ENCODE peak calls at places on chromosomes 11 and 22, in four cellular contexts. Z is brain microvascular endothelial cell, Y is hepatocyte, Q is Panc1. K is an unnamed sample.

GRCh38 chr22:50148166-50148500 is 22.4 kb upstream of the PANX2 start:
- DNase-seq in Q (no peak), Y (no peak), Z (no peak), K (no peak)

GRCh38 chr11:93053864-93054263 is 84.4 kb downstream of the MTNR1B start:
- DNase-seq in Q (no peak), Y (no peak), Z (no peak), K (no peak)

GRCh38 chr11:32310218-32310601 is 125.1 kb downstream of the WT1 start:
- DNase-seq in Q (no peak), Z (no peak), Y (peak), K (no peak)

GRCh38 chr11:86194998-86195397 is 49.6 kb upstream of the EED start:
- DNase-seq in Z (no peak), Q (no peak), Y (no peak), K (no peak)

GRCh38 chr11:25449100-25449499 is 882.8 kb upstream of the ANO3 start:
- DNase-seq in Q (no peak), Y (no peak), Z (no peak), K (no peak)

GRCh38 chr11:44079376-44079775 is 13.3 kb downstream of the ACCS start:
- DNase-seq in Q (no peak), Y (no peak), Z (no peak), K (no peak)

GRCh38 chr11:118295199-118295598 is 9.3 kb upstream of the CD3E start:
- DNase-seq in Z (no peak), Y (no peak), Q (no peak), K (no peak)

GRCh38 chr11:69382131-69383128 is 88.5 kb downstream of the MYEOV start:
- DNase-seq in Q (no peak), Y (no peak), Z (no peak), K (peak)

GRCh38 chr11:16997624-16998023 is 16.6 kb downstream of the PLEKHA7 start:
- DNase-seq in Z (no peak), Y (peak), Q (no peak), K (no peak)

GRCh38 chr11:33930317-33931021 is 38.6 kb upstream of the LMO2 start:
- DNase-seq in Q (no peak), Y (no peak), Z (no peak), K (no peak)

GRCh38 chr22:48707749-48708557 is 1119.7 kb downstream of the BRD1 start:
- DNase-seq in Y (no peak), Z (no peak), Q (no peak), K (no peak)

GRCh38 chr11:74749965-74750296 is 1.3 kb downstream of the RNF169 start:
- DNase-seq in Y (no peak), Z (no peak), Q (no peak), K (peak)

GRCh38 chr11:123197711-123198110 is 2.7 kb upstream of the CLMP start:
- DNase-seq in Q (no peak), Z (peak), Y (no peak), K (no peak)

GRCh38 chr22:26651840-26652239 is 5.5 kb upstream of the MIAT start:
- DNase-seq in Z (no peak), Q (no peak), Y (no peak), K (no peak)

GRCh38 chr11:129840236-129840635 is 24.6 kb downstream of the TMEM45B start:
- DNase-seq in Y (no peak), Q (no peak), Z (no peak), K (no peak)

GRCh38 chr11:128522943-128523518 is 64.3 kb downstream of the ETS1 start:
- DNase-seq in Q (no peak), Y (no peak), Z (no peak), K (no peak)

GRCh38 chr22:41425704-41426365 is 20.8 kb downstream of the TOB2 start:
- DNase-seq in Q (no peak), Y (no peak), Z (no peak), K (no peak)

GRCh38 chr11:132158091-132158490 is 787.7 kb downstream of the NTM start:
- DNase-seq in Y (peak), Q (peak), Z (no peak), K (peak)

GRCh38 chr11:134118016-134118415 is 49.1 kb downstream of the JAM3 start:
- DNase-seq in Q (no peak), Y (no peak), Z (no peak), K (no peak)

GRCh38 chr11:94128746-94129504 is at the start of gene PANX1:
- DNase-seq in Q (no peak), Y (peak), Z (peak), K (peak)

GRCh38 chr11:46633291-46634217 is 16.2 kb downstream of the ATG13 start:
- DNase-seq in Q (no peak), Y (no peak), Z (no peak), K (no peak)

GRCh38 chr11:107054391-107054790 is 36.1 kb upstream of the GUCY1A2 start:
- DNase-seq in Y (no peak), Z (no peak), Q (no peak), K (no peak)

GRCh38 chr22:30305519-30305905 is 16.2 kb upstream of the CASTOR1 start:
- DNase-seq in Q (no peak), Z (no peak), Y (no peak), K (peak)

GRCh38 chr22:33455036-33455435 is 396.9 kb upstream of the SYN3 start:
- DNase-seq in Z (no peak), Q (no peak), Y (no peak), K (no peak)

GRCh38 chr11:65116370-65117205 is 913 bp downstream of the ZNHIT2 start:
- DNase-seq in Q (no peak), Z (no peak), Y (peak), K (peak)

GRCh38 chr22:47090591-47091240 is 328.3 kb downstream of the TBC1D22A start:
- DNase-seq in Q (no peak), Y (peak), Z (peak), K (no peak)

GRCh38 chr11:3207530-3208189 is 11.0 kb downstream of the MRGPRG start:
- DNase-seq in Y (no peak), Z (no peak), Q (no peak), K (no peak)

DNA sequence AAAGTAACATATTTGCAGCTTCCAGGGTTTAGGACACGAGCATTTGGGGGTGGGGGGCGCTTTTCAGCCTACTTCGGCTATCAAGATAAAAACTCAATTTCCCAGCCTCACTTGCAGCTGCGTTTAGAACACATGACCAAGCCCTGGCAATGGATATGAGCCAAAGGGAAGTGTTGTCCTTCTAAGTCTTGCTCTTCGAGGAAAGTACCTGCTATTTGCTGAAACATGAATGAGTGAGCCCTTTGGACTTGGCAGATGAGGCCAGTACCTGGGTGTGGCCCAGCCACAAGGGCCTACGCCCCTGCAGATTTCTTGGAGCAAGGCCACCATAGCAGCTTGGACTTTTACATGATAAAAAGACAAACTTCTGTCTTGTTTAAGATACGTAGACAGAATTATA is 60.2 kb upstream of the SORL1 start:
- DNase-seq in Q (no peak), Z (no peak), Y (peak), K (no peak)
- H3K27ac ChIP-seq in Q (no peak), Z (no peak), Y (peak), K (no peak)

GRCh38 chr11:96154802-96155520 is 188.0 kb downstream of the MAML2 start:
- DNase-seq in Q (no peak), Y (no peak), Z (peak), K (no peak)
- H3K27ac ChIP-seq in Q (no peak), Y (peak), Z (peak), K (no peak)

GRCh38 chr11:9700105-9700801 is 36.4 kb downstream of the SWAP70 start:
- DNase-seq in Z (no peak), Q (no peak), Y (no peak), K (no peak)
- H3K27ac ChIP-seq in Z (no peak), Q (no peak), Y (no peak), K (peak)

GRCh38 chr11:12889243-12889642 is 119.9 kb upstream of the RASSF10 start:
- DNase-seq in Y (peak), Q (no peak), Z (peak), K (no peak)
- H3K27ac ChIP-seq in Y (peak), Q (no peak), Z (peak), K (no peak)

K was measured in OCI-LY7.